ENCODE peak calls at places on chromosome 1, in six cellular contexts. U, P, B, Z, L and S are unnamed samples.

GRCh38 chr1:10696977-10697376 is 99.5 kb downstream of the CASZ1 start:
- DNase-seq in B (no peak), Z (no peak), U (no peak), P (no peak), L (no peak), S (no peak)

GRCh38 chr1:115070993-115071661 is 18.2 kb downstream of the TSPAN2 start:
- DNase-seq in L (no peak), U (no peak), P (no peak), Z (no peak), B (no peak), S (no peak)

GRCh38 chr1:8821084-8821483 is 3.6 kb upstream of the RERE start:
- DNase-seq in U (no peak), B (no peak), Z (no peak), L (no peak), P (no peak), S (no peak)

GRCh38 chr1:173297798-173298391 is 90.8 kb upstream of the TNFSF4 start:
- DNase-seq in P (no peak), L (no peak), Z (no peak), U (no peak), B (no peak), S (no peak)

GRCh38 chr1:244318512-244318911 is 133.2 kb downstream of the ADSS2 start:
- DNase-seq in U (no peak), P (no peak), Z (no peak), B (no peak), L (no peak), S (no peak)

GRCh38 chr1:119611701-119612113 is 36.4 kb downstream of the ZNF697 start:
- DNase-seq in Z (no peak), B (no peak), P (no peak), L (peak; percentile 38), U (peak; percentile 28), S (peak; percentile 29)

GRCh38 chr1:205949753-205950152 is 6.5 kb upstream of the SLC26A9 start:
- DNase-seq in Z (no peak), L (no peak), U (no peak), P (no peak), B (no peak), S (no peak)

GRCh38 chr1:92872719-92873118 is 40.9 kb downstream of the RPL5 start:
- DNase-seq in Z (no peak), P (no peak), U (no peak), B (no peak), L (no peak), S (no peak)

GRCh38 chr1:97190326-97190725 is 468.7 kb downstream of the PTBP2 start:
- DNase-seq in Z (no peak), P (peak; percentile 8), B (peak; percentile 38), L (no peak), U (no peak), S (no peak)

GRCh38 chr1:25909062-25909461 is 2.8 kb upstream of the STMN1 start:
- DNase-seq in U (no peak), L (no peak), B (no peak), P (no peak), Z (no peak), S (no peak)

GRCh38 chr1:88731475-88731874 is 47.4 kb downstream of the PKN2 start:
- DNase-seq in U (peak; percentile 3), P (peak; percentile 64), B (no peak), Z (no peak), L (peak; percentile 52), S (no peak)

GRCh38 chr1:24463756-24464377 is 38.8 kb upstream of the RCAN3 start:
- DNase-seq in Z (no peak), L (no peak), P (no peak), U (no peak), B (no peak), S (no peak)

GRCh38 chr1:165281207-165281901 is 75.2 kb downstream of the LMX1A start:
- DNase-seq in P (no peak), Z (no peak), L (no peak), U (no peak), B (no peak), S (no peak)

GRCh38 chr1:216221260-216221700 is 202.0 kb downstream of the USH2A start:
- DNase-seq in P (peak; percentile 70), U (peak; percentile 31), L (peak; percentile 42), B (peak; percentile 42), Z (no peak), S (no peak)

GRCh38 chr1:71881611-71882010 is 400.7 kb downstream of the NEGR1 start:
- DNase-seq in B (no peak), P (no peak), Z (no peak), U (no peak), L (no peak), S (no peak)

GRCh38 chr1:186568221-186568620 is 107.3 kb upstream of the PDC start:
- DNase-seq in U (no peak), Z (no peak), L (no peak), B (no peak), P (no peak), S (no peak)

GRCh38 chr1:53011175-53011574 is 50.8 kb upstream of the PODN start:
- DNase-seq in P (no peak), L (no peak), Z (no peak), U (no peak), B (no peak), S (no peak)

DNA sequence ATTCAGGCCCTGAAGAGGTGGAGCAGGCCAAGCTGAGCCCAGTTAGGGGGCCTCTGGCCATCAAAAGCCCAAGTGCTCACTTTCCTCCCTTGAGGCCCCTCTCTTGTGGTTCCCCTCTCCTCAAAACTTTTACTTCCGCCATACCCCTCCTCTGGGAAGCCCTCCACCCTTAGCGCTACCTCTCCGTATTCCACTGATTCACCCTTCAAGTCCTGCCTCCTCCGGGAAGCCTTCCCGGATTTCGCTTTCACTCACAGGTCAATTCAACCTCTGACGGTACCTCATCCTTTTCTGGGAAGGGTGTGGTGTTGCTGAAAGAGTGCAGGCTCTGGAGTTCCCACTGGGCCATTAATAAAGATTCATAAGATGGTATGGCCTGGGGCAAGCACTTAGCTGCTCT is 19.1 kb downstream of the SPOCD1 start:
- DNase-seq in B (no peak), L (no peak), P (no peak), U (no peak), Z (no peak), S (no peak)
- TF ChIP-seq CTCF in B (no peak), L (no peak), P (no peak), U (no peak), Z (no peak), S (no peak)

DNA sequence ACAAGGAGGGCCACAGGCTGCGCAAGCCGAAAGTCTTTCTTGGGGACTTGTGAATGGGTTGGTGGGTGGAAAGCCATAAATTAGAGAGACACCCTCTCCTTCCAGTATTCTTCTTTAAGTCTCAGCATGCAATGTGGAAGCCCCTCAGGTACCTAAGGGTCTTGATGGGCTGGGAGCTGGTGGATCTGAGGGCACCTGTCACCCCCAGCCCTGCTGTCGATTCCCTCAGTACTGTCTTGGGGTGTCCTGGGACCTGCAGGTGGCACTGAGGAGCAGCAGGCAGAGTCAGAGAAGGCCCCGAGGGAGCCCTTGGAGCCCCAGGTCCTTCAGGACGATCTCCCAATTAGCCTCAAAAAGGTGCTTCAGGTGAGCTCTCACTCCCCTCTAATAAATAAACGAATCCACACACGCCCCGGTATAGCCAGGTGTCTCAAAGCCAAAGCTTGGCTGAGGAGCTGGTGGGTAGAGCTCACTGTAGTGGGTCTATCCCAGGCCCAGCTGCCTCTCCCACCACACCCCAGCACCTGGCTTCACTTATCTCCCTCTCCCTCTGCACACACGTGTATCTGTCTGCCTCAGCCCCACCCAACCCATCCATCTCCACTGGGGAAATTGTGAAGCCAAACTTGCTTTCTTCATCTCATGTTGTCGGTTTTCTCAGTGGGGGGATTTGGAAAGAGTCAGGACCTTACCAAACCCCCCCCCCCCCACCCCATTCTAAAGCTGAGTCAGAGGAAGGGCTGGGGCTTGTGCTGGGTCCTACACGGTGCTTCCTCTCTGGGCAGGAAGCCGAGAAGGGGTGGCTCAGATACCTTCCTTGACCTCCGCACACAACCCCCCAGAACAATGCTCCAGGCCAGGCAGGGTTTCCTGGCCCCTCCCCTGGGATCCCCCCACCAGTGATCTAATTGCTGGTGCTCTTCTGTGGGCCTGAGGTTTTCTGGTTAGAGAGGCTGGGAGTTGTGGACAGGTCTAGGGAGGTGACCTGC is 1.6 kb downstream of the ADAM15 start:
- DNase-seq in B (no peak), L (no peak), Z (no peak), P (no peak), U (peak; percentile 76), S (no peak)
- TF ChIP-seq CTCF in B (peak; percentile 61), L (peak; percentile 77), Z (peak; percentile 10), P (peak; percentile 51), U (peak; percentile 40), S (peak; percentile 41)

DNA sequence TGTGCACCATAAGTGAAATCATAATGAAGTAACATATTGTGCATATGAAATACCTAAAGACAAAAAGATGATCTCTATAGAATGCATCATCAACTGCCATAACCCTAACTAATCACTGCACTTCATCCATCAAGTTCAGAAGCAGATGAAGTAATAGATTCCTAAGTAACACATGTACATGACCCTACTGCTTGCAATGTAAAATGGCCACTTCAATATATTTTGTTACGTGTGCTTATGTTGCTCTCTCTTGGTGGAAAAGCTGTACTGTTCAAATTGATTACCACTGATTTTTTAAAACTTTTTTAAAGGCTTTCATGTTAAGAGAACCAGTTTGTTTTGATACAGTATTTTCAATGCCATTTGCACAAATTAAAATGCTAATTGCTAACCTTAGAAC is 141.8 kb downstream of the TTLL7 start:
- DNase-seq in Z (no peak), L (no peak), B (no peak), U (no peak), P (no peak), S (no peak)
- TF ChIP-seq CTCF in Z (peak; percentile 37), L (peak; percentile 54), B (peak; percentile 20), U (no peak), P (no peak), S (peak; percentile 57)

GRCh38 chr1:230074270-230074669 is 7.2 kb downstream of the GALNT2 start:
- DNase-seq in P (no peak), B (no peak), Z (no peak), L (no peak), U (no peak), S (no peak)
- TF ChIP-seq CTCF in P (peak; percentile 14), B (no peak), Z (no peak), L (no peak), U (no peak), S (no peak)

DNA sequence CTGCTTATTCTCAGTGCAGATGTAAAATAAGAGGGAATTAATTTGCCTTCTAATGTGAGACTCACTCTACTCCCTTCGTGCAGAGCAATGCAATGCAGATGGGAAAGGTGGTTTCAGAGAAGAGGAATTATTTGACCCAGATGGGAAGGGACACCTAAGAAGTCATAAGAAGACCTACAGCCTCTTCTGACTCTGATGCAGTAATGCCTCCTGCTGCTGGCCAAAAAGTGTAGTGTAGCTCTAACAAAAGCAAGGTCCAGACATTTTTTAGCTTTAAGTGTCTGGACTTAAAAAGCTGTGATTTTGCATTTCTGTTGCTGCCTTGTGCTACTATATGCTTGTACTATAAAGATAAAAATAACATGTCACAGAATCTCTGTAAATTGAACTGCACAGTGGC is 501.4 kb downstream of the TTLL7 start:
- DNase-seq in Z (no peak), L (no peak), P (peak; percentile 2), B (no peak), U (no peak), S (no peak)
- TF ChIP-seq CTCF in Z (no peak), L (peak; percentile 17), P (peak; percentile 23), B (peak; percentile 23), U (no peak), S (peak; percentile 11)

DNA sequence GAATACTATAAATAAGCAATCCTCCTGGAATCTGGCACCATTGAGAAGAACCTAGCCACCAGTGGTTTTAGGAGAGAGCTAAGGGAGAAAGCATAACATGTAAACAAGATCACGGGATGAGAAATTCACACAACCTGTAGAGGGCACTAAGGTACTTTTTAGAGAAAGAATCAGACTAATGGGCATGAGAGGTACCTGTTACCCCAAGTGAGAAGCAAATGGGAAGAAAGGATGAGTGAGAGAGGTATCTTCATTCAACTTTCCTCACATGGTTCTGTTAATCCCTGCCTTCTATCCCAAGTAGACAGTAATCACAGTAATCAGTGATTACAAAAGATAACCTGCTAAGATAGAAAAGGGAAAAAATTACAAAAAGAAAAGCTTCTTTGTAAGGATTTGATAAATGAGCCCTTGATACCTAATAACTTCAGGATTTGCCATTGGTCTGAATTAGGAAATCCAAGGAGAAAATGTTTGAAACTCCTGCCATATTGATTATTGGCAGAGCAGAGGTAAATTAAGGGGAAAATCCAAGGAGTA is 251.1 kb upstream of the ADGRL2 start:
- DNase-seq in P (peak; percentile 27), B (peak; percentile 14), Z (no peak), L (peak; percentile 5), U (peak; percentile 8), S (no peak)
- TF ChIP-seq CTCF in P (peak; percentile 57), B (peak; percentile 49), Z (peak; percentile 21), L (peak; percentile 54), U (peak; percentile 53), S (peak; percentile 49)